ENCODE peak calls at places on chromosomes 11 and 22, in eight cellular contexts. W is heart right ventricle, J is trophoblast cell, U is A549, T is Karpas-422, V is OCI-LY7, N is pancreas, Q is Caco-2. B is an unnamed sample.
A peak's percentile ranks its signal among the peaks of the same experiment; 100 is the strongest.

GRCh38 chr11:64157987-64158386 is 7.9 kb downstream of the MACROD1 start:
- DNase-seq in U (no peak), W (no peak), J (no peak), T (no peak), Q (no peak), N (no peak), V (no peak), B (no peak)

GRCh38 chr11:128686745-128687177 is 7.1 kb upstream of the FLI1 start:
- DNase-seq in Q (no peak), T (no peak), J (peak; percentile 18), U (no peak), N (no peak), W (peak; percentile 65), V (no peak), B (peak; percentile 44)

GRCh38 chr11:1744137-1744878 is 6.1 kb downstream of the IFITM10 start:
- DNase-seq in T (no peak), N (no peak), Q (peak; percentile 28), U (no peak), W (peak; percentile 24), V (no peak), J (peak; percentile 55), B (no peak)

GRCh38 chr11:69445131-69445470 is 36.4 kb upstream of the LINC01488 start:
- DNase-seq in N (no peak), V (no peak), W (no peak), J (no peak), Q (no peak), U (no peak), T (no peak), B (peak; percentile 43)

GRCh38 chr11:117984471-117984870 is 1.7 kb upstream of the IL10RA start:
- DNase-seq in W (no peak), U (no peak), V (no peak), J (peak; percentile 59), Q (no peak), N (no peak), T (no peak), B (no peak)

GRCh38 chr22:17734197-17734596 is 40.1 kb downstream of the BID start:
- DNase-seq in V (no peak), T (no peak), N (no peak), J (no peak), U (no peak), W (no peak), Q (no peak), B (no peak)

GRCh38 chr22:35631597-35631996 is 14.5 kb upstream of the MB start:
- DNase-seq in T (peak; percentile 86), V (peak; percentile 79), N (no peak), Q (peak; percentile 47), U (peak; percentile 40), W (no peak), J (peak; percentile 71), B (peak; percentile 80)

GRCh38 chr22:38872172-38872830 is at the start of gene CBX6:
- DNase-seq in N (peak; percentile 96), U (peak; percentile 86), T (peak; percentile 97), J (peak; percentile 91), W (peak; percentile 98), V (peak; percentile 96), Q (peak; percentile 93), B (peak; percentile 94)

GRCh38 chr22:29272624-29273023 is 4.6 kb downstream of the EWSR1 start:
- DNase-seq in N (no peak), Q (no peak), U (no peak), J (no peak), W (no peak), V (no peak), T (no peak), B (no peak)

GRCh38 chr11:89293966-89294679 is 116.4 kb downstream of the TYR start:
- DNase-seq in T (no peak), J (no peak), Q (no peak), N (peak; percentile 12), W (peak; percentile 9), V (no peak), U (no peak), B (peak; percentile 37)

GRCh38 chr11:96050435-96051182 is 126.7 kb upstream of the MTMR2 start:
- DNase-seq in N (no peak), U (no peak), T (no peak), W (no peak), V (no peak), Q (peak; percentile 83), J (peak; percentile 96), B (no peak)

GRCh38 chr11:92477686-92478085 is 253.1 kb downstream of the FAT3 start:
- DNase-seq in Q (no peak), W (no peak), T (no peak), U (no peak), N (peak; percentile 33), J (no peak), V (no peak), B (no peak)

GRCh38 chr11:10473371-10473770 is 18.3 kb downstream of the AMPD3 start:
- DNase-seq in V (no peak), W (no peak), U (no peak), J (no peak), N (no peak), T (no peak), Q (no peak), B (no peak)

GRCh38 chr11:12253843-12254281 is 123.5 kb upstream of the PARVA start:
- DNase-seq in W (no peak), Q (peak; percentile 61), U (no peak), V (no peak), T (no peak), N (no peak), J (no peak), B (peak; percentile 61)

DNA sequence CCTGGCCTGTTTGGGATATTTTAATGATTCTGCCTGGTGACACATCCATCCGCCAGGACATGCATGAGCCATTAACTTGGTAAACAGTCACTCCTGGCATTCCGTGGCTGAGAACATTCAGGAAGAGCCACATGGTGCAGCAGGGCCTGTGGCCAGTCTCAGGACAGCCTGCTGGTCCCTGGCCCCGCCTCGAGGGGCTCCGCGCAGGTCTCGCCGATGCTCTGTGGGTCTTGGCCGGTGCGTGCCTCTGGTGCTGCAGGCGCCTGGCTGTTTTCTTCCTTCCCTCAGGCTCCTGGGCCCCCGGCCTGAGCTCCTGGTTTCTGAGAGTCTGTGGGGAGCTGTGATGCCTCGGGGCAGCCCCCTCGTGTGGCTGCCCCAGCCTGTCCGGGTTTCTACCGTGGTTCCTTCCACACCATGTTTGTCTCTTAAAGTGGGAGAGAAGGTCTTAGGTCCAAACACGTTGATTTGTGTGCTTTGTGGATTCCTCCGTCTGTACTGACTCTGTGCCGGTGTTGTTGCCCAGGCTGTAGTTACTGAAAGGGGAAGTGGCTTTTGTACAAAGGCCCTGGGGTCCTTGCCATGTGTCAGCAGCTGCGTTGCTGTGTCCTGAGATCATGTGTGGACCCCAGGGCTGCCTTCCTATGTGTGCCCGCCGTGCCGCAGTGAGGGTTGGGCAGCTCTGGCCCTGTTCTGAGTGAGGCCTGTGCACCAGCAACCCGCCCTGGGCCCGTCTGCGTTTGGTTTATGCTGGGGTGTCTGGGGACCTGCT is 6.5 kb downstream of the TRABD start:
- DNase-seq in J (no peak), T (peak; percentile 83), W (no peak), N (peak; percentile 62), V (peak; percentile 83), U (no peak), Q (no peak), B (peak; percentile 40)
- H3K4me3 ChIP-seq in J (no peak overlapping the region), T (peak overlapping the region; percentile 66), W (no peak overlapping the region), N (no peak overlapping the region), V (peak overlapping the region; percentile 68), U (no peak overlapping the region), Q (no peak overlapping the region), B (no peak overlapping the region)

GRCh38 chr11:124983674-124984511 is 29.9 kb downstream of the CCDC15 start:
- DNase-seq in W (no peak), U (no peak), N (no peak), V (no peak), J (no peak), Q (peak; percentile 35), T (no peak), B (peak; percentile 25)

GRCh38 chr11:124984512-124984854 is 30.5 kb downstream of the CCDC15 start:
- DNase-seq in T (no peak), N (no peak), V (no peak), J (no peak), Q (no peak), W (no peak), U (no peak), B (no peak)

GRCh38 chr11:124977006-124977405 is 23.0 kb downstream of the CCDC15 start:
- DNase-seq in J (no peak), N (no peak), Q (no peak), V (no peak), W (no peak), T (no peak), U (no peak), B (no peak)

GRCh38 chr11:124978316-124978715 is 24.3 kb downstream of the CCDC15 start:
- DNase-seq in J (no peak), Q (no peak), W (no peak), U (no peak), N (no peak), V (no peak), T (peak; percentile 38), B (no peak)

DNA sequence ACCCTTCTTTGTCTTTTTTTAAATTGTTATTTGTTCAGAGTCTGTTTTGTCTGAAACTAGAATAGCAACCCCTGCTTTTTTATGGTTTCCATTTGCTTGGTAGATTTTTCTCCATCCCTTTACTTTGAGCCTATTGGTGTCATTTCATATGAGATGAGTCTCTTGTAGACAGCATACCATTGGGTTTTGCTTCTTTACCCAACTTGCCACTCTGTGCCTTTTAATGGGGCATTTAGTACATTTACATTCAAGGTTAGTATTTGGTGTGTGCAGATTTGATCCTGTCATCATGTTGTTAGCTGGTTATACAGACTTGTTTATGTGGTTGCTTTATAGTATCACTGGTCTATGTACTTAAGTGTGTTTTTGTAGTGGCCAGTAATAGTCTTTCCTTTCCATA is 28.0 kb downstream of the CCDC15 start:
- DNase-seq in T (no peak), V (no peak), W (no peak), U (no peak), N (no peak), Q (no peak), J (no peak), B (no peak)
- H3K9me3 ChIP-seq in T (no peaks in the 10 kb centered on the region), V (no peaks in the 10 kb centered on the region), W (peaks cover 29% of the 10 kb centered on the region), U (no peaks in the 10 kb centered on the region), N (no peaks in the 10 kb centered on the region), Q (peaks cover 3% of the 10 kb centered on the region), J (peaks cover 2% of the 10 kb centered on the region), B (peaks cover 9% of the 10 kb centered on the region)

GRCh38 chr22:31695423-31695822 is 33.4 kb upstream of the PISD start:
- DNase-seq in V (no peak), N (no peak), J (no peak), Q (no peak), U (no peak), T (no peak), W (no peak), B (no peak)
- H3K4me1 ChIP-seq in V (no peaks in the 10 kb centered on the region), N (no peaks in the 10 kb centered on the region), J (no peaks in the 10 kb centered on the region), Q (no peaks in the 10 kb centered on the region), U (no peaks in the 10 kb centered on the region), T (no peaks in the 10 kb centered on the region), W (no peaks in the 10 kb centered on the region), B (no peaks in the 10 kb centered on the region)

DNA sequence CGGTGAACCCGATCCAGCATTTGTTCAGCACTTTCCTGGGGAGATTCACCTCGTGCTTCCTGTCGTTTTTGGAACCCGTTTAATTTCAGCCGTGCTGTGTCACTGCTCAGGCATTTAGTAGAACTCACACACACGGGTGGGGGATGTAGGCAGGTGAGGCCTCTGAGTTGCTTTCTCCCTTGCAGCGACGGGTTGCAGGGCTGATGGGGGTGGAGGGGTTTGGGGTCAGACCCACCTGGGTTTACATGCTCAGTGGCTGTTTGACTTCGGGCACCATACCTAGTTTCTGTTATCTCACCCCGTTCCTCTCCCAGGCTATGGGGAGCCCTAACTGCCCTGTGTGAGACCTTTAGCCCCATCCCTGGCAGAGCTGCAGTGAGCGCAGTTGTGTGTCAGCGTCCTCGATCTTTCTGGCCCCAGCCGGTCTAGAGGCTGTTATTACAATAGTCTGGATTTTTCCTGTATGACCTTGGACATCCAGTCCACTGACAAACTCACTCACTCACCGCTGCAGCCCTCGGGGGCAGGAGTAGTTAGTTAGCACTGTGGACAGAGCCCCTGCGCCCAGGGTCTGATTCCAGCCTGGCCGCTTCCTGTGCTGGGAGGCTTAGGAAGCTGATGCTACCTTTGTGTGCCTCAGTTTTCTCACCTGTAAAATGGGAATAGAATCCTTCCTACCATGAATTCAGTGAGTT is 2.6 kb downstream of the LRP5 start:
- DNase-seq in V (no peak), N (no peak), U (no peak), J (peak; percentile 76), Q (peak; percentile 64), W (no peak), T (no peak), B (peak; percentile 71)
- H3K4me3 ChIP-seq in V (no peak overlapping the region), N (peak overlapping the region; percentile 62), U (peak overlapping the region; percentile 91), J (no peak overlapping the region), Q (peak overlapping the region; percentile 89), W (peak overlapping the region; percentile 71), T (no peak overlapping the region), B (no peak overlapping the region)